ENCODE peak calls at places on chromosome 19, in five cellular contexts. One of them, this sample, is unnamed.

GRCh38 chr19:48961673-48962028 is 3.5 kb upstream of the FTL start:
- DNase-seq in body of pancreas: no peak
- DNase-seq in Panc1: no peak
- DNase-seq in cardiac muscle cell: no peak
- DNase-seq in Caco-2: no peak
- DNase-seq in this sample: no peak

GRCh38 chr19:55567708-55568328 is 12.8 kb downstream of the ZNF579 start:
- DNase-seq in body of pancreas: no peak
- DNase-seq in cardiac muscle cell: no peak
- DNase-seq in Caco-2: no peak
- DNase-seq in Panc1: no peak
- DNase-seq in this sample: no peak

GRCh38 chr19:49560358-49560900 is 19.9 kb downstream of the NOSIP start:
- DNase-seq in Panc1: no peak
- DNase-seq in Caco-2: no peak
- DNase-seq in cardiac muscle cell: no peak
- DNase-seq in body of pancreas: peak
- DNase-seq in this sample: no peak

GRCh38 chr19:42313096-42313839 is at the start of gene TMEM145:
- DNase-seq in body of pancreas: peak
- DNase-seq in Panc1: no peak
- DNase-seq in cardiac muscle cell: peak
- DNase-seq in Caco-2: peak
- DNase-seq in this sample: no peak

GRCh38 chr19:57934820-57935665 is at the start of gene ZNF418:
- DNase-seq in body of pancreas: peak
- DNase-seq in cardiac muscle cell: peak
- DNase-seq in Panc1: peak
- DNase-seq in Caco-2: no peak
- DNase-seq in this sample: peak

GRCh38 chr19:10086032-10086903 is at the start of gene SHFL:
- DNase-seq in cardiac muscle cell: peak
- DNase-seq in body of pancreas: peak
- DNase-seq in Panc1: no peak
- DNase-seq in Caco-2: no peak
- DNase-seq in this sample: no peak

GRCh38 chr19:2207991-2208860 is 27.9 kb downstream of the PLEKHJ1 start:
- DNase-seq in cardiac muscle cell: peak
- DNase-seq in body of pancreas: peak
- DNase-seq in Panc1: no peak
- DNase-seq in Caco-2: no peak
- DNase-seq in this sample: no peak

GRCh38 chr19:49896863-49897621 is at the start of gene IL4I1:
- DNase-seq in Caco-2: no peak
- DNase-seq in body of pancreas: no peak
- DNase-seq in Panc1: no peak
- DNase-seq in cardiac muscle cell: no peak
- DNase-seq in this sample: peak

GRCh38 chr19:47540748-47541147 is 25.9 kb upstream of the NAPA start:
- DNase-seq in Panc1: no peak
- DNase-seq in Caco-2: no peak
- DNase-seq in cardiac muscle cell: peak
- DNase-seq in body of pancreas: no peak
- DNase-seq in this sample: no peak

GRCh38 chr19:46660008-46660517 is 919 bp downstream of the DACT3 start:
- DNase-seq in Panc1: no peak
- DNase-seq in Caco-2: peak
- DNase-seq in cardiac muscle cell: peak
- DNase-seq in body of pancreas: no peak
- DNase-seq in this sample: no peak

GRCh38 chr19:28847468-28847867 is 365.5 kb downstream of the UQCRFS1 start:
- DNase-seq in Panc1: no peak
- DNase-seq in cardiac muscle cell: no peak
- DNase-seq in body of pancreas: no peak
- DNase-seq in Caco-2: no peak
- DNase-seq in this sample: no peak

GRCh38 chr19:47471733-47472457 is at the start of gene SLC8A2:
- DNase-seq in Caco-2: peak
- DNase-seq in cardiac muscle cell: peak
- DNase-seq in body of pancreas: peak
- DNase-seq in Panc1: no peak
- DNase-seq in this sample: no peak

GRCh38 chr19:32129141-32129540 is 216.3 kb upstream of the ZNF507 start:
- DNase-seq in Caco-2: no peak
- DNase-seq in cardiac muscle cell: no peak
- DNase-seq in Panc1: no peak
- DNase-seq in body of pancreas: no peak
- DNase-seq in this sample: no peak

GRCh38 chr19:31232220-31232619 is 117.0 kb downstream of the TSHZ3 start:
- DNase-seq in cardiac muscle cell: peak
- DNase-seq in body of pancreas: no peak
- DNase-seq in Panc1: no peak
- DNase-seq in Caco-2: no peak
- DNase-seq in this sample: no peak

GRCh38 chr19:12085074-12085818 is 20.7 kb downstream of the ZNF844 start:
- DNase-seq in Panc1: no peak
- DNase-seq in cardiac muscle cell: no peak
- DNase-seq in Caco-2: no peak
- DNase-seq in body of pancreas: no peak
- DNase-seq in this sample: no peak

GRCh38 chr19:49881672-49882394 is 4.3 kb downstream of the TBC1D17 start:
- DNase-seq in Caco-2: peak
- DNase-seq in cardiac muscle cell: no peak
- DNase-seq in body of pancreas: peak
- DNase-seq in Panc1: no peak
- DNase-seq in this sample: no peak

GRCh38 chr19:10044390-10044789 is 31.1 kb downstream of the RDH8 start:
- DNase-seq in Caco-2: no peak
- DNase-seq in Panc1: no peak
- DNase-seq in cardiac muscle cell: no peak
- DNase-seq in body of pancreas: no peak
- DNase-seq in this sample: no peak

GRCh38 chr19:1904385-1905070 is 671 bp upstream of the ADAT3 start:
- DNase-seq in cardiac muscle cell: peak
- DNase-seq in Caco-2: peak
- DNase-seq in Panc1: no peak
- DNase-seq in body of pancreas: peak
- DNase-seq in this sample: no peak

GRCh38 chr19:18796239-18796638 is 5.1 kb upstream of the COMP start:
- DNase-seq in Panc1: no peak
- DNase-seq in body of pancreas: no peak
- DNase-seq in Caco-2: no peak
- DNase-seq in cardiac muscle cell: no peak
- DNase-seq in this sample: no peak

GRCh38 chr19:6668696-6669095 is 1.3 kb downstream of the TNFSF14 start:
- DNase-seq in Caco-2: no peak
- DNase-seq in cardiac muscle cell: no peak
- DNase-seq in body of pancreas: no peak
- DNase-seq in Panc1: no peak
- DNase-seq in this sample: no peak

GRCh38 chr19:996051-996838 is 4.0 kb upstream of the GRIN3B start:
- DNase-seq in Panc1: no peak
- DNase-seq in body of pancreas: peak
- DNase-seq in cardiac muscle cell: no peak
- DNase-seq in Caco-2: peak
- DNase-seq in this sample: no peak

GRCh38 chr19:31223805-31224534 is 125.3 kb downstream of the TSHZ3 start:
- DNase-seq in Caco-2: no peak
- DNase-seq in Panc1: no peak
- DNase-seq in body of pancreas: no peak
- DNase-seq in cardiac muscle cell: no peak
- DNase-seq in this sample: no peak

GRCh38 chr19:1241417-1242095 is at the start of gene ATP5F1D:
- DNase-seq in body of pancreas: peak
- DNase-seq in cardiac muscle cell: peak
- DNase-seq in Panc1: no peak
- DNase-seq in Caco-2: peak
- DNase-seq in this sample: no peak

GRCh38 chr19:58274771-58275199 is 4.0 kb upstream of the ZNF8 start:
- DNase-seq in body of pancreas: no peak
- DNase-seq in cardiac muscle cell: no peak
- DNase-seq in Caco-2: no peak
- DNase-seq in Panc1: no peak
- DNase-seq in this sample: no peak

GRCh38 chr19:27971071-27971470 is 1241.9 kb downstream of the UQCRFS1 start:
- DNase-seq in Panc1: no peak
- DNase-seq in cardiac muscle cell: peak
- DNase-seq in Caco-2: peak
- DNase-seq in body of pancreas: no peak
- DNase-seq in this sample: peak

GRCh38 chr19:6417713-6418561 is 6.7 kb downstream of the KHSRP start:
- DNase-seq in Caco-2: no peak
- DNase-seq in Panc1: no peak
- DNase-seq in cardiac muscle cell: no peak
- DNase-seq in body of pancreas: no peak
- DNase-seq in this sample: no peak

GRCh38 chr19:53521373-53522202 is 16.4 kb upstream of the ZNF331 start:
- DNase-seq in body of pancreas: peak
- DNase-seq in Caco-2: no peak
- DNase-seq in Panc1: no peak
- DNase-seq in cardiac muscle cell: no peak
- DNase-seq in this sample: no peak

GRCh38 chr19:45419396-45419795 is 4.3 kb downstream of the ERCC1 start:
- DNase-seq in Caco-2: no peak
- DNase-seq in body of pancreas: no peak
- DNase-seq in cardiac muscle cell: no peak
- DNase-seq in Panc1: no peak
- DNase-seq in this sample: no peak

GRCh38 chr19:3665681-3666544 is 34.4 kb downstream of the PIP5K1C start:
- DNase-seq in cardiac muscle cell: peak
- DNase-seq in Caco-2: no peak
- DNase-seq in body of pancreas: peak
- DNase-seq in Panc1: peak
- DNase-seq in this sample: no peak
- TF ChIP-seq CTCF in cardiac muscle cell: peak
- TF ChIP-seq CTCF in Caco-2: peak
- TF ChIP-seq CTCF in body of pancreas: peak
- TF ChIP-seq CTCF in Panc1: peak
- TF ChIP-seq CTCF in this sample: peak

GRCh38 chr19:17138937-17139598 is 63.5 kb downstream of the MYO9B start:
- DNase-seq in body of pancreas: peak
- DNase-seq in Caco-2: no peak
- DNase-seq in Panc1: no peak
- DNase-seq in cardiac muscle cell: no peak
- DNase-seq in this sample: no peak

GRCh38 chr19:17137417-17137816 is 61.8 kb downstream of the MYO9B start:
- DNase-seq in Panc1: no peak
- DNase-seq in cardiac muscle cell: no peak
- DNase-seq in body of pancreas: no peak
- DNase-seq in Caco-2: no peak
- DNase-seq in this sample: no peak

GRCh38 chr19:17136617-17137016 is 61.0 kb downstream of the MYO9B start:
- DNase-seq in body of pancreas: no peak
- DNase-seq in Panc1: no peak
- DNase-seq in Caco-2: no peak
- DNase-seq in cardiac muscle cell: no peak
- DNase-seq in this sample: no peak

GRCh38 chr19:17136026-17136425 is 60.4 kb downstream of the MYO9B start:
- DNase-seq in cardiac muscle cell: no peak
- DNase-seq in Panc1: no peak
- DNase-seq in Caco-2: no peak
- DNase-seq in body of pancreas: no peak
- DNase-seq in this sample: no peak
- H3K4me3 ChIP-seq in cardiac muscle cell: no peak
- H3K4me3 ChIP-seq in Panc1: no peak
- H3K4me3 ChIP-seq in Caco-2: no peak
- H3K4me3 ChIP-seq in body of pancreas: no peak
- H3K4me3 ChIP-seq in this sample: peak

DNA sequence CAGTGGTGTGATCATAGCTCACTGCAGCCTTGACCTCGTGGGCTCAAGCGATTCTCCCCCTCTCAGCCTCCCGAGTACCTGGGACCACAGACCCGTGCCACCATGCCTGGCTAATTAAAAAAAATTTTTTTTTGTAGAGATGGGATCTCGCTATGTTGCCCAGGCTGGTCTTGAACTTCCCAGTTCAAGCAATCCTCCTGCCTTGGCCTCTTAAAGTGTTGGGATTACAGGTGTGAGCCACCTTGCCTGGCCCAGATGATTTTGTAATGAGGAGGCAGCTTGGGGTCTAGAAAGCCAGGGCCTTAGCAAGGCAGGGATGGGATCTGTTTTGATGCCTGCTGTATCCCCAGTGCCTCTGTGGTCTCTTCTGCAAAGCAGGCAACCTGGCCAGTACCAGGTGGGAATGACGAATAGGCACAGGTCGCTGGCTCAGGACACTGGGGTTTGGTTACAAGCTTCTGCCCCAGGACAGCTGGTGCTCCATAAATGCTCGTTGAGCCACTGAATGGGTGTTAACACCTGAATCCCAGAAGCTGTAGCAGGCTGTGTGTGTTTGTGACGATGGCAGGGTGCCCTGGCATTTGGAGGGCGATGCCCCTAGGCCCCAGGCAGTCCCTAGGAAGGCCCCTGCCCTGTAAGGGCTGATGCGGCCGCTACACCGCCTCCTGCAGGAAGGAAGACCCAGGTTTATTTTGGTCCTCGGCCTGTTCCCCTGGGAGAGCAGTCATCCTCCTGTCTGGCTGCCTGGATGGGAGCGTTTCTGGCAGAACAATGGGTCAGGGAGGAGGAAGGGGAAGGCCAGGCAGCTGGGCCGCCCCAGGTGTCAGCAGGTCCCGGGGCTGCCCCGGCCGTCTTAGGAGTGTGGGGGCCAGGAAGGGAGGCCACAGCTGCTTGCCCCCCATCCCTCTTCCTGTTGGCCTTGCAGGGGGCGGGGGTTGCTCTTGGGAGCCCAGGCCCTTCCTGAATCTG is 8.6 kb downstream of the TNFAIP8L1 start:
- DNase-seq in Panc1: no peak
- DNase-seq in body of pancreas: peak
- DNase-seq in Caco-2: no peak
- DNase-seq in cardiac muscle cell: no peak
- DNase-seq in this sample: no peak
- TF ChIP-seq CTCF in Panc1: no peak
- TF ChIP-seq CTCF in body of pancreas: no peak
- TF ChIP-seq CTCF in Caco-2: no peak
- TF ChIP-seq CTCF in cardiac muscle cell: peak
- TF ChIP-seq CTCF in this sample: peak

DNA sequence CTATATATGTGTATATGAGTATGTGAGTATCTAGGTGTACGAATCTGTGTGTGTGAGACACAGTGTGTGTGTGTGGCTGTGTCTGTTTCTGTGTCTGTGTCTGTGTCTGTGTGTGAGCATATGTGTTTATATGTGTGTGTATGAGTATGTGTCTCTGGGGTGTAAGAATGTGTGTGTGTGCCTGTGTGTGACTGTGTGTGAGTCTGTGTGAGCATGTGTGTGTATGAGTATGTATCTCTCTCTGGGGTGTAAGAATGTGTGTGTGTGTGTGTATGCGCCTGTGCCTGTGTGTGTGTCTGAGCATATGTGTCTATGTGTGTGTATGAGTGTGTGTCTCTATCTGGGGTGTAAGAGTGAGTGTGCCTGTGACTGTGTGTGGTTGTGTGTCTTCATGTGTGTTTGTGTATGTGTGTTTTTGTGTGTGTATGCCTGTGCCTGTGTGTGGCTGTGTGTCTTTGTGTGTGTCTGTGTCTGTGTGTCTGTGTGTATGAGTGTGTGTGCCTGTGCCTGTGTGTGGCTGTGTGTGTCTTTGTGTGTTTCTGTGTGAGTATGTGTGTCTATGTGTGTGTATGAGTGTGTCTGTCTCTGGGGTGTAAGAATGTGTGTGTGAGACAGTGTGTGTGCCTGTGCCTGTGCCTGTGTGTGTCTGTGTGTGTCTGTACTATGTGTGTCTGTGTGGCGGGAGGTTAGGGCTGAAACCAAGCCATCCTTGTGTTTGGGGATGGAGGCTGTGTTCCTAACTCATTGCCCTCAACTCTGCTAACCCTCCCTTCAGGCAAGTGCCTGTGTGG is 11.2 kb downstream of the AXL start:
- DNase-seq in Panc1: no peak
- DNase-seq in body of pancreas: no peak
- DNase-seq in cardiac muscle cell: no peak
- DNase-seq in Caco-2: no peak
- DNase-seq in this sample: no peak
- H3K4me3 ChIP-seq in Panc1: no peak
- H3K4me3 ChIP-seq in body of pancreas: no peak
- H3K4me3 ChIP-seq in cardiac muscle cell: no peak
- H3K4me3 ChIP-seq in Caco-2: no peak
- H3K4me3 ChIP-seq in this sample: no peak